ENCODE peak calls at places on chromosomes 6 and 20, in five cellular contexts. R, I, E, W and C are unnamed samples.

GRCh38 chr6:109373333-109373732 is 8.9 kb downstream of the CD164 start:
- DNase-seq in R (no peak), E (no peak), W (no peak), I (no peak), C (no peak)

GRCh38 chr20:36334281-36335075 is 28.3 kb downstream of the DLGAP4 start:
- DNase-seq in W (no peak), I (no peak), E (no peak), R (no peak), C (no peak)

GRCh38 chr6:71419954-71420692 is 131.5 kb downstream of the OGFRL1 start:
- DNase-seq in I (no peak), W (no peak), R (peak), E (peak), C (no peak)

GRCh38 chr6:45637056-45637455 is 259.3 kb upstream of the SUPT3H start:
- DNase-seq in R (no peak), W (no peak), I (no peak), E (no peak), C (no peak)

GRCh38 chr6:116196841-116197240 is 57.0 kb downstream of the TSPYL4 start:
- DNase-seq in I (no peak), W (no peak), R (no peak), E (no peak), C (no peak)

GRCh38 chr20:22216984-22217383 is 367.4 kb downstream of the FOXA2 start:
- DNase-seq in I (no peak), E (no peak), R (no peak), W (no peak), C (no peak)

GRCh38 chr6:137283940-137284910 is 65.0 kb upstream of the IFNGR1 start:
- DNase-seq in W (no peak), I (no peak), E (no peak), R (no peak), C (no peak)

GRCh38 chr20:49699200-49699992 is 14.3 kb downstream of the B4GALT5 start:
- DNase-seq in I (no peak), W (no peak), E (no peak), R (no peak), C (peak)

GRCh38 chr6:379367-380181 is 12.0 kb upstream of the IRF4 start:
- DNase-seq in E (no peak), W (no peak), R (no peak), I (no peak), C (no peak)

GRCh38 chr6:168121308-168121665 is 42.3 kb upstream of the FRMD1 start:
- DNase-seq in E (no peak), I (no peak), W (no peak), R (no peak), C (no peak)